ENCODE peak calls at places on chromosomes 16 and 17, in five cellular contexts. One of them, this sample, is unnamed.
A peak's percentile ranks its signal among the peaks of the same experiment; 100 is the strongest.

GRCh38 chr16:50997679-50998078 is 153.4 kb downstream of the SALL1 start:
- DNase-seq in SW 1271: no peak
- DNase-seq in T follicular helper cell: no peak
- DNase-seq in NCI-H1105 treated with DMSO at 0.1 percent for 48 hours: no peak
- DNase-seq in occipital lobe: no peak
- DNase-seq in this sample: no peak

GRCh38 chr16:49023095-49023494 is 258.5 kb downstream of the CBLN1 start:
- DNase-seq in SW 1271: no peak
- DNase-seq in T follicular helper cell: no peak
- DNase-seq in NCI-H1105 treated with DMSO at 0.1 percent for 48 hours: peak; percentile 54
- DNase-seq in occipital lobe: no peak
- DNase-seq in this sample: no peak

GRCh38 chr16:55703003-55704001 is 47.5 kb downstream of the SLC6A2 start:
- DNase-seq in SW 1271: peak; percentile 44
- DNase-seq in T follicular helper cell: no peak
- DNase-seq in NCI-H1105 treated with DMSO at 0.1 percent for 48 hours: peak; percentile 70
- DNase-seq in occipital lobe: no peak
- DNase-seq in this sample: no peak

GRCh38 chr17:199195-199604 is 17.8 kb upstream of the DOC2B start:
- DNase-seq in SW 1271: no peak
- DNase-seq in T follicular helper cell: no peak
- DNase-seq in NCI-H1105 treated with DMSO at 0.1 percent for 48 hours: no peak
- DNase-seq in occipital lobe: no peak
- DNase-seq in this sample: no peak

GRCh38 chr17:27244481-27245223 is 49.3 kb upstream of the WSB1 start:
- DNase-seq in SW 1271: no peak
- DNase-seq in T follicular helper cell: no peak
- DNase-seq in NCI-H1105 treated with DMSO at 0.1 percent for 48 hours: no peak
- DNase-seq in occipital lobe: no peak
- DNase-seq in this sample: no peak

GRCh38 chr17:72267601-72268000 is 146.8 kb downstream of the SOX9 start:
- DNase-seq in SW 1271: no peak
- DNase-seq in T follicular helper cell: no peak
- DNase-seq in NCI-H1105 treated with DMSO at 0.1 percent for 48 hours: peak; percentile 24
- DNase-seq in occipital lobe: no peak
- DNase-seq in this sample: no peak

GRCh38 chr16:1183235-1183907 is 30.5 kb downstream of the CACNA1H start:
- DNase-seq in SW 1271: no peak
- DNase-seq in T follicular helper cell: no peak
- DNase-seq in NCI-H1105 treated with DMSO at 0.1 percent for 48 hours: no peak
- DNase-seq in occipital lobe: no peak
- DNase-seq in this sample: no peak

GRCh38 chr16:3673676-3674377 is 19.3 kb downstream of the DNASE1 start:
- DNase-seq in SW 1271: no peak
- DNase-seq in T follicular helper cell: no peak
- DNase-seq in NCI-H1105 treated with DMSO at 0.1 percent for 48 hours: no peak
- DNase-seq in occipital lobe: no peak
- DNase-seq in this sample: no peak

GRCh38 chr16:5490499-5490898 is 392.9 kb upstream of the EEF2KMT start:
- DNase-seq in SW 1271: peak; percentile 3
- DNase-seq in T follicular helper cell: no peak
- DNase-seq in NCI-H1105 treated with DMSO at 0.1 percent for 48 hours: no peak
- DNase-seq in occipital lobe: peak; percentile 39
- DNase-seq in this sample: no peak

GRCh38 chr16:72434159-72434558 is 262.2 kb upstream of the PMFBP1 start:
- DNase-seq in SW 1271: peak; percentile 3
- DNase-seq in T follicular helper cell: no peak
- DNase-seq in NCI-H1105 treated with DMSO at 0.1 percent for 48 hours: no peak
- DNase-seq in occipital lobe: no peak
- DNase-seq in this sample: no peak

GRCh38 chr17:48420823-48421222 is 9.2 kb downstream of the SKAP1 start:
- DNase-seq in SW 1271: no peak
- DNase-seq in T follicular helper cell: no peak
- DNase-seq in NCI-H1105 treated with DMSO at 0.1 percent for 48 hours: no peak
- DNase-seq in occipital lobe: no peak
- DNase-seq in this sample: no peak

GRCh38 chr17:77528516-77529327 is 388.0 kb downstream of the SEC14L1 start:
- DNase-seq in SW 1271: no peak
- DNase-seq in T follicular helper cell: no peak
- DNase-seq in NCI-H1105 treated with DMSO at 0.1 percent for 48 hours: peak; percentile 47
- DNase-seq in occipital lobe: peak; percentile 47
- DNase-seq in this sample: no peak

GRCh38 chr17:75843577-75844529 is at the start of gene UNC13D:
- DNase-seq in SW 1271: no peak
- DNase-seq in T follicular helper cell: peak; percentile 48
- DNase-seq in NCI-H1105 treated with DMSO at 0.1 percent for 48 hours: no peak
- DNase-seq in occipital lobe: no peak
- DNase-seq in this sample: no peak

GRCh38 chr16:86072328-86073102 is 173.6 kb downstream of the IRF8 start:
- DNase-seq in SW 1271: peak; percentile 47
- DNase-seq in T follicular helper cell: peak; percentile 3
- DNase-seq in NCI-H1105 treated with DMSO at 0.1 percent for 48 hours: peak; percentile 15
- DNase-seq in occipital lobe: peak; percentile 9
- DNase-seq in this sample: peak; percentile 24

GRCh38 chr16:1918312-1918889 is at the start of gene HS3ST6:
- DNase-seq in SW 1271: no peak
- DNase-seq in T follicular helper cell: no peak
- DNase-seq in NCI-H1105 treated with DMSO at 0.1 percent for 48 hours: no peak
- DNase-seq in occipital lobe: no peak
- DNase-seq in this sample: no peak

GRCh38 chr16:88455610-88456355 is 2.7 kb downstream of the ZFPM1 start:
- DNase-seq in SW 1271: peak; percentile 65
- DNase-seq in T follicular helper cell: peak; percentile 52
- DNase-seq in NCI-H1105 treated with DMSO at 0.1 percent for 48 hours: peak; percentile 43
- DNase-seq in occipital lobe: no peak
- DNase-seq in this sample: no peak

GRCh38 chr17:32783602-32784001 is 93.3 kb downstream of the MYO1D start:
- DNase-seq in SW 1271: peak; percentile 56
- DNase-seq in T follicular helper cell: no peak
- DNase-seq in NCI-H1105 treated with DMSO at 0.1 percent for 48 hours: peak; percentile 67
- DNase-seq in occipital lobe: no peak
- DNase-seq in this sample: no peak

GRCh38 chr17:1793447-1793806 is 31.6 kb downstream of the SERPINF1 start:
- DNase-seq in SW 1271: no peak
- DNase-seq in T follicular helper cell: no peak
- DNase-seq in NCI-H1105 treated with DMSO at 0.1 percent for 48 hours: peak; percentile 77
- DNase-seq in occipital lobe: no peak
- DNase-seq in this sample: no peak